ENCODE peak calls at places on chromosomes 7 and 10, in seven cellular contexts. Y is H1, X is mesendoderm, U is mesenchymal stem cell, O is trophoblast cell, Z is H9, B is IMR-90. D is an unnamed sample.

GRCh38 chr10:84613336-84614021 is 285.1 kb downstream of the CCSER2 start:
- DNase-seq in Y (peak), X (peak), U (peak), O (peak), Z (peak), B (no peak), D (peak)

GRCh38 chr7:134789967-134790685 is 10.7 kb downstream of the CALD1 start:
- DNase-seq in Y (no peak), X (peak), U (peak), O (no peak), Z (no peak), B (peak), D (no peak)

GRCh38 chr7:103075337-103075918 is 488 bp downstream of the ARMC10 start:
- DNase-seq in Y (peak), X (peak), U (peak), O (peak), Z (peak), B (peak), D (peak)

GRCh38 chr10:131946321-131946751 is 35.4 kb downstream of the BNIP3 start:
- DNase-seq in Y (no peak), X (no peak), U (peak), O (no peak), Z (no peak), B (peak), D (no peak)

GRCh38 chr7:98836811-98837631 is 32.8 kb downstream of the TMEM130 start:
- DNase-seq in Y (peak), X (peak), U (no peak), O (peak), Z (peak), B (peak), D (peak)

GRCh38 chr10:62029401-62029800 is 127.9 kb downstream of the ARID5B start:
- DNase-seq in Y (no peak), X (no peak), U (no peak), O (no peak), Z (no peak), B (no peak), D (no peak)

GRCh38 chr7:53500076-53500475 is 464.6 kb downstream of the POM121L12 start:
- DNase-seq in Y (no peak), X (peak), U (no peak), O (no peak), Z (no peak), B (no peak), D (no peak)

GRCh38 chr7:30933124-30933893 is 21.7 kb downstream of the AQP1 start:
- DNase-seq in Y (peak), X (peak), U (no peak), O (no peak), Z (no peak), B (no peak), D (no peak)

GRCh38 chr10:71222541-71223364 is 10.4 kb downstream of the UNC5B start:
- DNase-seq in Y (no peak), X (peak), U (peak), O (no peak), Z (peak), B (peak), D (no peak)

GRCh38 chr7:108497082-108497725 is 28.7 kb downstream of the PNPLA8 start:
- DNase-seq in Y (peak), X (peak), U (peak), O (peak), Z (no peak), B (peak), D (peak)

GRCh38 chr7:96034940-96035727 is 262.8 kb downstream of the DYNC1I1 start:
- DNase-seq in Y (no peak), X (no peak), U (no peak), O (no peak), Z (no peak), B (no peak), D (no peak)

GRCh38 chr7:47000561-47000960 is 581.4 kb downstream of the TNS3 start:
- DNase-seq in Y (no peak), X (no peak), U (peak), O (no peak), Z (no peak), B (no peak), D (no peak)

GRCh38 chr10:72875250-72876055 is 18.1 kb upstream of the OIT3 start:
- DNase-seq in Y (no peak), X (peak), U (peak), O (no peak), Z (no peak), B (peak), D (no peak)

DNA sequence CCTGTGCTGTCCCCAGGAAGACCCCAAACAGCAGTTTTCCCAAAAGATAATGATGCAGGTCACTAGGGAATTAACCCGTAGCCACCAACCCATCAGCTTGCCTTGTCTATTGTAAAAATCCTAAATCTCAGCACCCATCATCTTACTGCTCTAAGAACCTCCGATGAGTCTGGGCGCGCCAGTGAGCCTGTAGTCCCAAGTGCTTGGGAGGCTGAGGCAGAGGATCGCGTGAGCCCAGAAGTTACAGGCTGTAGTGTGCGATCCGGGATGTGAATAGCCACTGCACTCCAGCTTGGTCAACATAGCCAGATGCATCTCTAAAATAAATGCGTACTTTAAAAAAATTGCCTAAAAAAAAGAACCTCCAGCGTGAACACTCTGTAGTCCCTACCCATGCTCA is 951 bp downstream of the AS3MT start:
- DNase-seq in Y (no peak), X (no peak), U (no peak), O (no peak), Z (peak), B (no peak), D (no peak)
- H3K4me2 ChIP-seq in Y (peak), X (peak), U (no peak), O (peak), Z (peak), B (peak), D (peak)

DNA sequence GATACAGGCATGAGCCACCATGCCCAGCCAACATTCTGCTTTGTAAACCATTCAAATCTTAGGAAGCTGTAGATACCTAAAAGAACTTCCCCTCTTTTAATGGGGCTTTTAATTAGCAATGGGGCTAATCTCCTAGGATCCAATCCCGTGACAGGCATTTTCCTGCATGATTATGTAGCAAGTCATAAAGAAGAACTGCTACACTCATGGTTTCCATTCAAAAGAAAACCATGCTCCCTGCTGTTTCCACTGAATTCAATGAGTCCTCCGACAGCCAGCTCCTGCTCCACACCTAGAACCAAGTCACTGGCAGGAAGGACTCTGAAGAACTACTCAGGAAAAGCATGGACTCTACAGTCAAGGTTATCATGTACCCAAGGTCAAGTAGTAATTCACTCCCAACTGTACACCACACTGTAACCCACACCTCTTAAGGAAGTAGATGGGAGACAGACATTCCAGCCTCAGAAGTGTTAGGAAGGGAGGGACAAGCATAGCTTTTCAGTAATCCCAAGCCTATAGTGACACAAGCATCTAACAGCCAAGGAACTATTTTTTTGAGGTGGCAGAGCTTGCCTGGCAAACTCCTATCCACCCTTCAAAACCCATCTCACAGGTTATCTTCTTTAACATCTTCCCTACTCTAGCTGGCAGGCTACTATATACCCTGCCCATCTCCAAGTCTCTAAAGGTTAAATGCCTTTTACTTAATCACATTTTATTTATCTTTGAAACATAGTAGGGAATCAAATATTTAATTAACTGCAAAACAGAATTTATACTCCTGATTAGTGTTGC is 47.5 kb downstream of the CTBP2 start:
- DNase-seq in Y (no peak), X (peak), U (peak), O (no peak), Z (no peak), B (no peak), D (no peak)
- H2AK5ac ChIP-seq in Y (no peak), X (no peak), U (no peak), O (no peak), Z (no peak), B (no peak), D (no peak)

DNA sequence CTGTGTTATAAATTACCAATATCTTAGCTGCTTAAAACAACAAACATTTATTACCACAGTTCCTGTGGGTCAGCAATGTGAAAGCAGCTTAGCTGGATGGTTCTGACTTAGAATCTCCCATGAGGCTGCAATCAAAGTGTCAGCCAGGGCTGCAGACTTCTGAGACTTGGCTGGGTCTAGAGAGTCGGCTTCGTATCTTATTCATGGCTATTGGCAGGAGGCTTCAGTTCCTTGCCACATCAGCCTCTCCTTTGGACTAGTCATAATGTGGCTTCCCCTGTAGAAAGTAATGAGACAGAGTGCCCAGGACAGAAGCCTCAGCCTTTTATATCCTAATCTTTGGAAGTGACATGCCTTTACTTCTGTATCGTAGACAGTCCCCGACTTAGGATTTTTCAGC is 27.3 kb downstream of the RALA start:
- DNase-seq in Y (no peak), X (no peak), U (peak), O (no peak), Z (no peak), B (peak), D (no peak)
- H4K8ac ChIP-seq in Y (no peak), X (no peak), U (peak), O (no peak), Z (no peak), B (no peak), D (no peak)

DNA sequence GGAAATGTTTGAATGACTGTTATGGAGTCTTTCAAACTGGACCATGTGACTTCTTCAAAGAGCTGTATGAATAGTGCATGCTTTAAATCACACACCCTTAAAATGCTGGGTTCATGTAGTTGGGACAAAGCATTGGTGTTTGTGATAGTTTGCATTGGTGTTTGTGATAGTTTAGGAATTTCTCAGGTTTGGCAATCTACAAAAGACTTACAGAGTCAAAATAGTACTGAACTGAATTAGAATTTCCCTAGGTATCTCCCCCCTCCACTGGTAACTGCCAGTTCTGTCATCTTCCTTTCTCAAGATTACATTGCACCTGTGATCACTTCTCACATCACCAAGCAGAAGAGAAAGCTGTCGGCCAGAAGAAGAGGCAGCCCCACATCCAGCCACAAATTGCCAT is 261.1 kb downstream of the GATA3 start:
- DNase-seq in Y (no peak), X (no peak), U (no peak), O (no peak), Z (no peak), B (no peak), D (no peak)
- H3K4me2 ChIP-seq in Y (no peak), X (no peak), U (no peak), O (no peak), Z (no peak), B (no peak), D (no peak)

GRCh38 chr7:155219154-155219531 is 78.5 kb upstream of the INSIG1 start:
- DNase-seq in Y (no peak), X (no peak), U (no peak), O (no peak), Z (no peak), B (no peak), D (no peak)
- H2AK5ac ChIP-seq in Y (no peak), X (no peak), U (no peak), O (no peak), Z (no peak), B (no peak), D (no peak)